ENCODE peak calls at places on chromosome 21, in eight cellular contexts. U is effector memory CD8-positive, alpha-beta T cell; P is heart left ventricle; O is psoas muscle; B is activated naive CD4-positive, alpha-beta T cell treated with anti-CD3 and anti-CD28 coated beads, Interleukin-2, amount 50 U/mL, for 72 hours; C is stimulated activated memory B cell treated with anti-CD40 and anti-IgM and Interleukin-4, amounts not matched to agents 10 μg/mL and 1 μg/mL and 100 μg/mL, for 72 hours; S is left lobe of liver; F is thoracic aorta. K is an unnamed sample.

GRCh38 chr21:35231115-35231514 is 182.0 kb upstream of the RUNX1 start:
- ATAC-seq in B (no peak), C (no peak), P (no peak), S (no peak), F (no peak), U (no peak), O (no peak), K (peak; percentile 73)

GRCh38 chr21:31446206-31446900 is 102.3 kb upstream of the TIAM1 start:
- ATAC-seq in F (no peak), S (no peak), O (no peak), C (no peak), P (no peak), U (peak; percentile 97), B (peak; percentile 83), K (no peak)

GRCh38 chr21:20010691-20011200 is 987.5 kb upstream of the NCAM2 start:
- ATAC-seq in S (no peak), U (no peak), B (no peak), O (no peak), C (no peak), P (peak; percentile 32), F (no peak), K (no peak)

GRCh38 chr21:27776925-27777553 is 810.2 kb upstream of the ADAMTS5 start:
- ATAC-seq in F (no peak), C (no peak), S (peak; percentile 75), O (no peak), U (no peak), B (no peak), P (no peak), K (no peak)

GRCh38 chr21:34623519-34623918 is 8.6 kb upstream of the RCAN1 start:
- ATAC-seq in P (no peak), O (no peak), S (no peak), B (no peak), U (no peak), C (no peak), F (no peak), K (no peak)

GRCh38 chr21:27694667-27695066 is 727.8 kb upstream of the ADAMTS5 start:
- ATAC-seq in S (no peak), C (no peak), U (no peak), P (no peak), O (no peak), B (no peak), F (no peak), K (no peak)

GRCh38 chr21:42725416-42725930 is 72.1 kb downstream of the PDE9A start:
- ATAC-seq in S (no peak), C (no peak), U (no peak), F (no peak), P (no peak), O (no peak), B (no peak), K (no peak)

GRCh38 chr21:40019076-40019475 is 151.8 kb downstream of the PCP4 start:
- ATAC-seq in B (no peak), S (no peak), F (no peak), U (no peak), C (no peak), O (no peak), P (no peak), K (no peak)

GRCh38 chr21:31298618-31299269 is 45.3 kb downstream of the TIAM1 start:
- ATAC-seq in S (no peak), C (no peak), P (no peak), O (no peak), F (no peak), U (no peak), B (no peak), K (peak; percentile 80)

GRCh38 chr21:41235214-41235613 is 67.3 kb downstream of the BACE2 start:
- ATAC-seq in S (no peak), O (no peak), U (no peak), F (no peak), B (no peak), C (no peak), P (no peak), K (no peak)

GRCh38 chr21:45482899-45483821 is 59.1 kb downstream of the SLC19A1 start:
- ATAC-seq in C (peak; percentile 64), U (peak; percentile 35), S (peak; percentile 48), O (no peak), P (no peak), B (peak; percentile 68), F (no peak), K (no peak)

GRCh38 chr21:41777934-41778815 is 11.3 kb upstream of the RIPK4 start:
- ATAC-seq in U (no peak), S (peak; percentile 93), C (peak; percentile 49), F (peak; percentile 72), O (peak; percentile 76), B (no peak), P (peak; percentile 71), K (peak; percentile 91)

GRCh38 chr21:45498646-45499000 is 43.6 kb downstream of the SLC19A1 start:
- ATAC-seq in O (no peak), B (no peak), S (no peak), U (no peak), P (no peak), C (no peak), F (no peak), K (no peak)

GRCh38 chr21:38853421-38853919 is 47.7 kb downstream of the ETS2 start:
- ATAC-seq in B (peak; percentile 26), U (no peak), C (peak; percentile 84), S (peak; percentile 86), P (peak; percentile 27), F (no peak), O (peak; percentile 87), K (peak; percentile 97)

GRCh38 chr21:37273911-37274690 is 7.0 kb upstream of the VPS26C start:
- ATAC-seq in O (no peak), P (no peak), U (no peak), C (peak; percentile 53), B (peak; percentile 41), S (no peak), F (no peak), K (no peak)

GRCh38 chr21:42556476-42556875 is 42.8 kb downstream of the SLC37A1 start:
- ATAC-seq in B (no peak), F (no peak), P (no peak), O (no peak), C (no peak), U (no peak), S (no peak), K (no peak)

GRCh38 chr21:16193758-16194606 is 464.2 kb downstream of the USP25 start:
- ATAC-seq in P (peak; percentile 89), S (peak; percentile 92), C (peak; percentile 39), F (no peak), B (no peak), U (no peak), O (peak; percentile 82), K (peak; percentile 64)

GRCh38 chr21:37198989-37199924 is 67.9 kb downstream of the VPS26C start:
- ATAC-seq in B (no peak), O (peak; percentile 36), U (no peak), S (no peak), P (no peak), F (no peak), C (no peak), K (peak; percentile 39)

GRCh38 chr21:15823486-15824150 is 93.8 kb downstream of the USP25 start:
- ATAC-seq in U (peak; percentile 95), F (no peak), C (no peak), B (no peak), S (no peak), P (no peak), O (no peak), K (no peak)

GRCh38 chr21:16910435-16911165 is 602.2 kb upstream of the CXADR start:
- ATAC-seq in P (no peak), F (no peak), C (no peak), B (no peak), S (no peak), O (no peak), U (no peak), K (no peak)

GRCh38 chr21:35201288-35201687 is 152.2 kb upstream of the RUNX1 start:
- ATAC-seq in F (no peak), B (no peak), U (no peak), C (no peak), O (no peak), S (no peak), P (no peak), K (no peak)

K was measured in esophagus mucosa.